ENCODE peak calls at places on chromosome 6, in five cellular contexts. F is heart left ventricle, V is AG09309, M is hepatocyte, E is SJSA1. P is an unnamed sample.

GRCh38 chr6:43917878-43918382 is 147.9 kb downstream of the VEGFA start:
- DNase-seq in M (peak; percentile 54), E (no peak), V (no peak), F (no peak), P (no peak)

GRCh38 chr6:113476937-113477839 is 380.0 kb upstream of the MARCKS start:
- DNase-seq in F (no peak), V (no peak), E (no peak), M (no peak), P (no peak)

GRCh38 chr6:45920819-45921511 is 94.7 kb downstream of the CLIC5 start:
- DNase-seq in F (no peak), M (no peak), E (no peak), V (no peak), P (no peak)

GRCh38 chr6:32107447-32107846 is 1.7 kb downstream of the TNXB start:
- DNase-seq in V (no peak), F (no peak), E (no peak), M (peak; percentile 4), P (no peak)

GRCh38 chr6:116291701-116292396 is 12.1 kb upstream of the TSPYL1 start:
- DNase-seq in M (no peak), F (no peak), V (no peak), E (no peak), P (no peak)

GRCh38 chr6:104958720-104959452 is 2.0 kb downstream of the LIN28B start:
- DNase-seq in F (no peak), E (no peak), V (no peak), M (peak; percentile 40), P (no peak)

GRCh38 chr6:7912024-7912423 is 1.4 kb upstream of the TXNDC5 start:
- DNase-seq in E (no peak), F (no peak), M (no peak), V (no peak), P (no peak)

GRCh38 chr6:113697642-113698410 is 159.3 kb upstream of the MARCKS start:
- DNase-seq in E (peak; percentile 66), V (peak; percentile 82), F (no peak), M (no peak), P (no peak)

GRCh38 chr6:56220078-56220477 is 27.3 kb downstream of the COL21A1 start:
- DNase-seq in V (no peak), M (no peak), E (peak; percentile 22), F (no peak), P (no peak)

GRCh38 chr6:67680297-67680932 is 954.7 kb upstream of the ADGRB3 start:
- DNase-seq in E (no peak), M (no peak), F (no peak), V (no peak), P (no peak)

GRCh38 chr6:166223091-166223490 is 55.4 kb upstream of the TBXT start:
- DNase-seq in M (no peak), E (no peak), V (no peak), F (no peak), P (no peak)

GRCh38 chr6:74068945-74069570 is 373.1 kb downstream of the CD109 start:
- DNase-seq in V (peak; percentile 63), M (no peak), F (no peak), E (no peak), P (no peak)

GRCh38 chr6:137452331-137452894 is 41.8 kb downstream of the OLIG3 start:
- DNase-seq in E (peak; percentile 9), F (no peak), V (no peak), M (no peak), P (no peak)

GRCh38 chr6:68976260-68976659 is 341.2 kb downstream of the ADGRB3 start:
- DNase-seq in E (no peak), V (no peak), M (no peak), F (no peak), P (no peak)

GRCh38 chr6:43276180-43277082 is 21.6 kb upstream of the SLC22A7 start:
- DNase-seq in V (no peak), E (no peak), F (no peak), M (peak; percentile 61), P (no peak)

GRCh38 chr6:82783587-82784253 is 281.9 kb downstream of the UBE3D start:
- DNase-seq in F (no peak), E (no peak), M (no peak), V (no peak), P (peak; percentile 0)

GRCh38 chr6:100466410-100467143 is 1.9 kb upstream of the SIM1 start:
- DNase-seq in F (no peak), E (no peak), M (no peak), V (no peak), P (no peak)

GRCh38 chr6:90074161-90074560 is 179.9 kb downstream of the GJA10 start:
- DNase-seq in M (no peak), V (no peak), F (no peak), E (peak; percentile 65), P (no peak)

GRCh38 chr6:96089173-96089572 is 73.4 kb downstream of the FUT9 start:
- DNase-seq in M (no peak), V (no peak), E (peak; percentile 3), F (no peak), P (peak; percentile 25)

GRCh38 chr6:3708540-3708939 is 43.0 kb downstream of the PXDC1 start:
- DNase-seq in M (no peak), E (no peak), F (no peak), V (no peak), P (no peak)

DNA sequence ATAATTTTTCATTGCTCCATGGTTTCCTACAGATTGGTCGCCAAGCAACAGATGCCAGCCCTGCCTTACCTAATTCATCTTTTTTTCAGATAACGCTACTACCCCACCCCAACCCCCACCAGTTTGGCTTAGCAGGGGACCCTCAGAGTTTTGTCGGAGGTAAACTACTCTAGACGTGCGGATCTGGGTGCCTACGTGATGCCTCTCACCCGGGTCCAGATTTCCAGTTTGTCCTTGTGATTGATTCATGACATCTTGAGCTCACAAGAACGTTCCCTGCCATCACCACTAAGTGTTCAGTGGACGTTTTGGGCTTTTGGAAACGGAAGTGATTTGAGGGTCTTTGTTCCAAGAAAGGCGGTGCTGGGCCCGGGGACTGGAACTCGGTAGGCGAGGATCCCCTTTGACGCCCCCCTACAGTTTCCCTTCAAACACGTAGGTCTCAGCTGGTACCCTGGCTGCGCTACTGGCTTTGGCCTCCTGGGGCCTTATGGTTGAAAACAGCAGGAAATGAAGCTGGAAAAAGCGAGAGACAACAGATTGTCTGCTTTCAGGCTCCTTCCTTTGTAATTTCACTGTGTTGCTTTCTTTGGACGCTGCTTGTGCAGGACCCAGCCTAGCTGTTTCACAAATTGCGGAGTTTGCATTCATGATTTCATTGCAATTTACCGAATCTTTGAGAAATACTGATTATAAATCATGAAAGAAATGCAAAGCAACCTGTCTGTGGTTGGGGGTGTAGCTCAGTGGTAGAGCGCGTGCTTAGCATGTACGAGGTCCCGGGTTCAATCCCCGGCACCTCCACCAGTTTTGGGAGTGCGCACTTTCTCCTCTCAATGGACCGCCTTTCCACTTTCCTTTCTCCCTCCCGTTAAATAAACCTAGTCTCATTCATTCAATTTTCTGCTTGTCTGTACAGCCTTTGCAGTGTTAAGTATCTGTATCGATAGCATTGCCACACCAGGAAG is 81.0 kb downstream of the GPX5 start:
- DNase-seq in V (no peak), F (no peak), M (peak; percentile 83), E (peak; percentile 78), P (peak; percentile 52)
- H3K4me3 ChIP-seq in V (peak overlapping the region; percentile 38), F (peak overlapping the region; percentile 28), M (peak overlapping the region; percentile 54), E (peak overlapping the region; percentile 35), P (peak overlapping the region; percentile 55)

GRCh38 chr6:14070457-14070856 is 47.1 kb upstream of the CD83 start:
- DNase-seq in V (no peak), F (no peak), M (no peak), E (no peak), P (no peak)

GRCh38 chr6:14072084-14072483 is 45.5 kb upstream of the CD83 start:
- DNase-seq in E (peak; percentile 10), F (no peak), V (no peak), M (no peak), P (no peak)

GRCh38 chr6:14079433-14079832 is 38.1 kb upstream of the CD83 start:
- DNase-seq in M (no peak), F (no peak), E (peak; percentile 7), V (no peak), P (no peak)

GRCh38 chr6:14077193-14077853 is 40.2 kb upstream of the CD83 start:
- DNase-seq in V (no peak), E (no peak), F (no peak), M (no peak), P (no peak)

DNA sequence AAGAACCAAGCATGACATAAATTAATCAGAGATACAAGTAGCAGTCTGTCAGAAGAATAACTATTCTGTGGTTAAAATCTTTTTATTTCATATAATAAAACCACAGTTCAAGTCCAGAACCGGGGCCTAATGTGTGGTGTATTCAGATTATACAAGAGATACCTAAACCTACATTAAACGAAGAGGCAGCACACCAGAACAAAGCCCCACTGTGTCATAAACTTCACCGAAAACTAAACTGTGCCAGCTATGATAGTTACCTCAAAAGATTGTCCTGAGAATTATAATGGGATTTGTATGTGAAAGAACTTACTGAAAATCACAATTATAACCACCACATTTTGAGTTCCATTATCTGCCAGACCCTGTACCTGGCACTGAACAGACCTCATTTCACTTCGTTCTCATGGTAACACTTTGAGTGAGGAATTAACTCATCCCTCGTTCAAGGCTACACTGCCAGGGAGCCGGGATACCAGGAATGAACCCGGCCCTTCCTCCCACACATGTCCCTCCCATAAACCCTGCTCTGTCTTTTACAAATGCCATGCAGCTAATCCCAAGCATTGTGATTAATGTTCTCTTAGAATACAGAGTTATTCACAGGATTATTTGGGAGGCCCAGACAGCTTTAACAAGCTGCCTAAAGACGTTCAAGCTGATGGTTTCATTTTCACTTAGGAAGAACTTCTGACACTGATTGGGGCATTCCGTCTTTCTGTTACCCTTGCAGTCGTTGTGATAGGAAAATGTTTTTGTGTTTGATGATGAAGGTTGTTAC is 42.7 kb upstream of the CD83 start:
- DNase-seq in V (no peak), E (peak; percentile 55), F (no peak), M (peak; percentile 44), P (no peak)
- H3K4me3 ChIP-seq in V (peak overlapping the region; percentile 38), E (peak overlapping the region; percentile 30), F (peak overlapping the region; percentile 57), M (peak overlapping the region; percentile 7), P (peak overlapping the region; percentile 10)

GRCh38 chr6:85592044-85592443 is 1.6 kb downstream of the SNX14 start:
- DNase-seq in E (no peak), M (no peak), F (no peak), V (no peak), P (no peak)
- H3K4me3 ChIP-seq in E (no peak overlapping the region), M (peak overlapping the region; percentile 60), F (peak overlapping the region; percentile 90), V (no peak overlapping the region), P (peak overlapping the region; percentile 68)

DNA sequence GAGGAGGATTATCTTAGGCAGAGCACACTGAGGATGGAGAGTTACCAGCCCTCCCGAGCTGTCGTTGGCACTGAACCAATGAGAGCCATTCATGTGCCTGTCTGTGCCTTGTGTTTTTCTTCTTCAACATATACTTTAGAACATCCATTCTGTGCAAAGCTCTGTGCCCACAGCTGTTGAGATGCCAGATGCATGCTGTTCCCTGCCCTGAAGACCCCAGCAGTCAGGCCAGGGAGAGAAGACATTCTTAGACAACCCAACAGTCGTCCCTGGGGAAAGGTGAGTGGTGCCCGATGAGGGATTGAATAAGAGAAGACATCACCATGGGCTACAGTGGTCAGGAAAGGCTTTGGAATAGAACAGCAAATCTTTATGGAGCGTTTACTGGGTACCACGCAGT is 114.1 kb downstream of the NRN1 start:
- DNase-seq in M (no peak), F (no peak), V (no peak), E (no peak), P (no peak)
- H3K4me3 ChIP-seq in M (no peak overlapping the region), F (peak overlapping the region; percentile 51), V (no peak overlapping the region), E (no peak overlapping the region), P (no peak overlapping the region)